ENCODE peak calls at places on chromosomes 5 and 9, in ten cellular contexts. K is heart left ventricle, N is uterus, D is AG04450, O is adrenal gland, A is IMR-90, B is cardiac muscle cell, V is Panc1, X is GM10248, U is astrocyte. Z is an unnamed sample.

GRCh38 chr5:107230367-107230766 is 440.4 kb downstream of the EFNA5 start:
- DNase-seq in D (no peak), U (no peak), V (no peak), K (no peak), B (no peak), X (no peak), N (no peak), O (no peak), A (no peak), Z (no peak)

GRCh38 chr9:33867747-33868429 is 50.9 kb downstream of the UBE2R2 start:
- DNase-seq in A (no peak), K (peak), O (peak), V (no peak), B (no peak), X (no peak), N (peak), U (no peak), D (no peak), Z (no peak)

GRCh38 chr5:111224561-111224989 is 391 bp downstream of the CAMK4 start:
- DNase-seq in V (no peak), O (no peak), X (peak), B (no peak), N (no peak), K (peak), A (peak), U (no peak), D (no peak), Z (no peak)

GRCh38 chr9:101536938-101537337 is 3.3 kb downstream of the RNF20 start:
- DNase-seq in O (no peak), B (peak), K (no peak), A (peak), U (peak), V (no peak), N (no peak), X (no peak), D (no peak), Z (no peak)

GRCh38 chr9:92486371-92486770 is 4.1 kb upstream of the ASPN start:
- DNase-seq in V (no peak), N (no peak), K (no peak), X (no peak), O (no peak), U (no peak), D (no peak), A (no peak), B (no peak), Z (no peak)

GRCh38 chr5:78958672-78959410 is 26.3 kb downstream of the ARSB start:
- DNase-seq in X (no peak), K (no peak), A (no peak), U (no peak), O (no peak), V (no peak), D (no peak), N (no peak), B (no peak), Z (no peak)

GRCh38 chr5:108801776-108802175 is 54.1 kb downstream of the FER start:
- DNase-seq in D (peak), A (peak), V (peak), B (no peak), U (peak), N (no peak), X (no peak), K (no peak), O (no peak), Z (no peak)

GRCh38 chr5:66144799-66145390 is 795 bp downstream of the SREK1 start:
- DNase-seq in V (peak), U (peak), O (no peak), X (peak), D (peak), A (no peak), N (no peak), B (peak), K (no peak), Z (no peak)

GRCh38 chr5:135950611-135951010 is 4.2 kb downstream of the LECT2 start:
- DNase-seq in O (no peak), A (peak), B (no peak), V (no peak), X (no peak), K (no peak), U (peak), N (no peak), D (peak), Z (no peak)

GRCh38 chr9:124368692-124369091 is 46.5 kb downstream of the PSMB7 start:
- DNase-seq in U (peak), V (no peak), O (no peak), K (no peak), B (peak), D (no peak), N (no peak), A (no peak), X (no peak), Z (no peak)

GRCh38 chr5:171131499-171131898 is 177.5 kb upstream of the TLX3 start:
- DNase-seq in D (no peak), V (no peak), N (no peak), B (no peak), K (no peak), X (no peak), U (peak), O (no peak), A (no peak), Z (no peak)

GRCh38 chr5:150901446-150901845 is 3.3 kb downstream of the ZNF300 start:
- DNase-seq in N (no peak), K (no peak), D (no peak), V (no peak), O (no peak), A (no peak), B (no peak), X (no peak), U (no peak), Z (no peak)

GRCh38 chr5:150905312-150905683 is 518 bp upstream of the ZNF300 start:
- DNase-seq in B (no peak), X (no peak), O (no peak), K (no peak), U (no peak), A (no peak), V (no peak), D (no peak), N (no peak), Z (no peak)

DNA sequence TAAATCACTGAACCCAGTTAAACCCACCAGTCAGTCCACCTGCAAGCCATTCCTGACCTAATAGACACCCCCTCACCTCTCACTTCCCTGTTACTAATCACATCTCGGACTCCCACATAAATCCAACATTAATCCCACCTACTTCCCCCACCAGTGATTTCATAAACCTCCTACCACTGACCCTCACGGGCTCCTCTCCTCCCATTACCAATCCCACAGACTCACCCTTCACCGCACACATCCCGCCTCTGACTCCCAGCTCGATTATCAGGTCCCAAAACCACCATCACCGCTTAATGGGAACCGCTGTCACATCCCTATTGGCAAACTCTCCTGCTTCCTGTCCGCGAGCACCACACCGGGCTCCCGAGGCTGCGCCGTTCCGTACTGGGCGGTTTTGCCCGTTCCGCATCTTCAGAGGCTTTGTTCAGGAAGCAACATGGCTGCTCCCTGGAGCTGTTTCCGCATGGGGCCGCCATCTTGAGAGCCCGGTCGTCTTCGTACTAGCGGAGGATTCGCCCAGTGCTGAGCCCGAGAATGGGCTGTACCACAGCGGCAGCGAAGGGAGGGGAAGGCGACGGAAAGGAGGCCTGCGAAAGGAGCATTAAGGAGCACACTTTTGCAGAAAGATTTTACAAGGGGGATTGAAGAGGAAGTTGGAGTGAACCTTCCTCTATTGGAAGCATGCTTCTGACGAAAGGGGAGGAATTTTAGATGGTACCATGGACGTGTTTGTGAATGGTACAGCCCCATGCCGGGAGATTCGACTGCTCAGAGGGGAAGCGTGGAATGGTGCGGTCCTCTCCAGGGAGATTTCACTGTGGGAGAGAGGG is at the start of gene ZNF300:
- DNase-seq in N (peak), U (peak), O (peak), B (peak), D (peak), K (peak), A (peak), V (no peak), X (peak), Z (peak)
- TF ChIP-seq CTCF in N (no peak), U (no peak), O (no peak), B (no peak), D (no peak), K (no peak), A (no peak), V (no peak), X (no peak), Z (no peak)

DNA sequence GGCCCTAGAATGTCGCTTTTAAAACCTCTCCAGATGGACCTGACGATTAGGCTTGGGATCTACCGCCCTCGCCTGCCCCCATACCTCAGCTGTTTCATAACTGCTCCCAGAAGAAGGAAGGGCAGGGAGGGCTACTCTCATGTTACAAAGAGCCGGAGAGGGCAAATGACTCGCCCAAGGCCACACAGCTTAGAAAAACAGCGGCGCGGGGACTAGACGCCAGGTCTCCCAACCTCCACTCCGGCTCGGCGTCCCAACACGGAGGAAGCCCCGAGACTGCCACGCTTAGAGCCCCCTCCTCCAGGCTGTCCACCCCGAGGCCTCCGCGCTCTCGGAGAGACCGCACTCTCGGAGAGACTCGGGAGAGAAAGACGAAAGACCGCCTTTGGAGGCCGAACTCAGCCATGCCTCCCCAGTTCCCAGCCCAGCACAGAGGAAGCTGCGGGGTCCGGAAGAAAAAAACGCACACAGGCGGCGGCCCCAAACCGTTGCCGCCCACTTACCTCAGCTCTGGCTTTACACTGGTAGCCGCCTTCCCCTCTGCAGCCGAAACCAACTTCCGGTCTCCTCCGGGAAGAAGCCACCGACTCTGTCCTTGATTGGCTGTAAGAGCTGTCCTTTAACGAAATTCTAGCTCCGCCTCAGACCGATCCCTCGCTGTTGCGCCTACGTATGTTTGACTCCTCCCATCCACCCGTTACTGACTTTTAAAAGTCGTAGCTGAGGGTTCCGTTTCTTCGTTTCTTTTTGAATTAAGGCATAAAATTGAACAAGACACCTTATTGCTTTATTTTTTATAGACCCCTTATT is at the start of gene MED7:
- DNase-seq in V (peak), U (peak), X (peak), N (peak), O (peak), B (peak), D (peak), A (peak), K (peak), Z (peak)
- TF ChIP-seq CTCF in V (no peak), U (no peak), X (no peak), N (no peak), O (no peak), B (no peak), D (no peak), A (no peak), K (no peak), Z (no peak)

GRCh38 chr5:142327111-142327842 is 2.5 kb upstream of the SPRY4 start:
- DNase-seq in X (no peak), K (no peak), U (peak), V (no peak), A (peak), O (no peak), D (no peak), B (no peak), N (no peak), Z (no peak)
- TF ChIP-seq CTCF in X (no peak), K (peak), U (no peak), V (no peak), A (peak), O (no peak), D (peak), B (no peak), N (no peak), Z (no peak)

DNA sequence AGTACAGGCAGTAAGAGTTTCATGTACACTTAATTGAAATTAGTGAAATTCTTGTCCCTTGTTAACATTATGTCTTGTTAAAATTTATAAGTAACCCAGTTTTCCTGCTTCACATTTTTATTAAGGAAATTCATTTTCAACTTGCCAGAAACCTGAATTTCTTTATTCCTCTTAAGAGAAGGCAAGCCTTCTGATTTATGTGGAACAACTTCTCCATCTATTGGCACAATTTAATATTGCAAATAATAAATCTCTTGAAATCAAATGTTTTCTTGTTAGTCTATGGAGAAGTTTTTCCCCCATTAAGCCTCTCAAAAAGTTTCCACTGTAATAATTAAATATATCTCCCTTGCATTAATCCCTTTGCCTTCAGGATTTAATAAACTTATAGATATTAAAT is 33.8 kb upstream of the ACO1 start:
- DNase-seq in A (peak), U (peak), N (no peak), O (no peak), V (peak), X (no peak), B (no peak), K (no peak), D (no peak), Z (no peak)
- TF ChIP-seq CTCF in A (peak), U (peak), N (peak), O (no peak), V (peak), X (peak), B (peak), K (peak), D (peak), Z (no peak)

DNA sequence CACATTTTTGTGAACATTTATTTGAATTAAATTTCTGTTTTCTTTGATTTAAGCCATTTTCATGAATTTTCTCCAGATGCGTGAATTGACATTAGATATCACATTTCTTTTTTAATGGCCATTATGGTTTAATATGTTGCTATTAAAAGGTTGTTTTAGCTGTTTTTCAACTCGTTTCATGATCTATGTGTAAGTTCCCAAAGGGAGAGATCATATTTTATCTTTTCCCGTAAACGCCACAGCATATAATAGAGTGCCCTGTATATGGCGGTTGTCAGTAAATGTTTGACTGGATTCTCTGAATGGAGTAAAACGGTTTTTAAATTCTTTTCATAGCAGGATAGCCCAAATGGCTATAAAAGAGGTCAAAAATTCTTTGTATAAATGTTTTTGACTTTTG is 35.8 kb downstream of the ZCCHC7 start:
- DNase-seq in O (no peak), U (no peak), N (no peak), K (no peak), D (no peak), A (no peak), B (no peak), V (no peak), X (no peak), Z (no peak)
- TF ChIP-seq CTCF in O (no peak), U (no peak), N (no peak), K (no peak), D (no peak), A (no peak), B (no peak), V (no peak), X (no peak), Z (no peak)